ENCODE peak calls at places on chromosomes 1 and 21, in ten cellular contexts. H, V, U, Z, M, Q, S, D, E and Y are unnamed samples.

GRCh38 chr1:243731974-243732373 is 118.1 kb downstream of the AKT3 start:
- DNase-seq in U (no peak), D (no peak), E (no peak), H (no peak), Z (no peak), S (no peak), V (no peak), M (no peak), Q (no peak), Y (no peak)

GRCh38 chr1:156584813-156585212 is 5.3 kb downstream of the TTC24 start:
- DNase-seq in S (no peak), U (no peak), Q (no peak), Z (no peak), V (no peak), M (no peak), D (no peak), H (peak), E (no peak), Y (no peak)

GRCh38 chr1:70438529-70438928 is 27.5 kb downstream of the CTH start:
- DNase-seq in Z (no peak), Q (no peak), U (no peak), H (no peak), M (no peak), V (no peak), E (no peak), S (no peak), D (no peak), Y (no peak)

GRCh38 chr21:41095983-41096382 is 72.0 kb upstream of the BACE2 start:
- DNase-seq in V (no peak), D (no peak), E (no peak), H (no peak), U (no peak), Z (no peak), S (no peak), M (no peak), Q (no peak), Y (no peak)

GRCh38 chr21:32757804-32758203 is 13.8 kb downstream of the PAXBP1 start:
- DNase-seq in U (no peak), M (no peak), S (peak), E (no peak), V (no peak), Q (no peak), H (no peak), Z (no peak), D (no peak), Y (no peak)

GRCh38 chr1:78570539-78570938 is 49.7 kb upstream of the IFI44L start:
- DNase-seq in E (no peak), Z (no peak), S (no peak), M (no peak), H (no peak), U (no peak), Q (no peak), D (no peak), V (no peak), Y (no peak)

GRCh38 chr1:26827205-26827604 is 717 bp downstream of the ZDHHC18 start:
- DNase-seq in U (no peak), S (no peak), V (no peak), Q (no peak), H (no peak), E (no peak), Z (no peak), D (no peak), M (no peak), Y (no peak)

GRCh38 chr1:244010191-244010590 is 40.9 kb upstream of the ZBTB18 start:
- DNase-seq in V (no peak), M (peak), H (no peak), D (no peak), E (no peak), S (no peak), U (no peak), Q (no peak), Z (no peak), Y (no peak)

GRCh38 chr1:245074232-245074747 is 80.5 kb upstream of the KIF26B start:
- DNase-seq in M (no peak), Z (no peak), U (peak), H (no peak), Q (no peak), S (no peak), V (no peak), D (no peak), E (no peak), Y (no peak)

GRCh38 chr1:145965119-145965744 is 742 bp downstream of the POLR3GL start:
- DNase-seq in V (no peak), Q (no peak), M (no peak), U (no peak), D (no peak), S (no peak), H (no peak), E (no peak), Z (no peak), Y (no peak)

GRCh38 chr1:51331206-51332100 is 1.1 kb upstream of the TTC39A start:
- DNase-seq in D (no peak), Q (peak), S (no peak), V (no peak), M (peak), U (peak), Z (peak), H (no peak), E (no peak), Y (peak)